ENCODE peak calls at places on chromosome 22, in nine cellular contexts. A is naive thymus-derived CD4-positive, alpha-beta T cell; Y is head of caudate nucleus; R is T-helper 9 cell; W is GM04504; H is stimulated activated CD8-positive, alpha-beta memory T cell treated with anti-CD3 and anti-CD28 coated beads, Interleukin-4, amount 100 ng/mL, for 48 hours; C is activated CD4-positive, alpha-beta T cell treated with anti-CD3 and anti-CD28 coated beads, Interleukin-2, amount 50 U/mL, for 4 hours; L is cardiac muscle cell; K is heart right ventricle. X is an unnamed sample.

GRCh38 chr22:22951035-22951434 is 63.4 kb downstream of the IGLL5 start:
- DNase-seq in H (no peak), W (no peak), Y (no peak), K (no peak), A (no peak), L (no peak), C (no peak), R (no peak), X (no peak)

GRCh38 chr22:23705358-23705757 is 14.5 kb downstream of the RGL4 start:
- DNase-seq in L (no peak), H (peak), Y (no peak), A (no peak), C (no peak), K (no peak), R (no peak), W (no peak), X (no peak)

GRCh38 chr22:26182723-26183122 is 13.5 kb downstream of the SEZ6L start:
- DNase-seq in L (no peak), Y (no peak), R (no peak), C (no peak), K (no peak), A (no peak), W (no peak), H (no peak), X (no peak)

GRCh38 chr22:48096846-48097665 is 1334.6 kb downstream of the TBC1D22A start:
- DNase-seq in H (no peak), L (no peak), Y (no peak), R (no peak), K (no peak), C (no peak), W (no peak), A (no peak), X (no peak)

GRCh38 chr22:38317995-38318715 is 922 bp upstream of the CSNK1E start:
- DNase-seq in R (no peak), W (peak), A (no peak), L (peak), C (no peak), Y (peak), K (peak), H (no peak), X (peak)

GRCh38 chr22:45529966-45530575 is 27.4 kb downstream of the FBLN1 start:
- DNase-seq in Y (no peak), K (no peak), W (peak), L (no peak), C (no peak), H (no peak), R (no peak), A (no peak), X (no peak)

GRCh38 chr22:28410050-28410816 is 269.4 kb downstream of the TTC28 start:
- DNase-seq in C (no peak), A (no peak), K (no peak), W (peak), R (no peak), L (peak), H (no peak), Y (no peak), X (peak)

GRCh38 chr22:49995413-49996191 is 17.0 kb downstream of the IL17REL start:
- DNase-seq in Y (no peak), R (no peak), A (no peak), W (no peak), H (peak), L (no peak), C (no peak), K (no peak), X (no peak)

GRCh38 chr22:43297246-43298061 is 45.7 kb downstream of the SCUBE1 start:
- DNase-seq in R (no peak), W (no peak), H (no peak), Y (no peak), L (no peak), K (no peak), C (no peak), A (no peak), X (no peak)